ENCODE peak calls at places on chromosomes 7 and 10, in four cellular contexts. M is hepatocyte, S is Caco-2, Q is neural progenitor cell. B is an unnamed sample.

GRCh38 chr7:96017877-96018276 is 245.5 kb downstream of the DYNC1I1 start:
- DNase-seq in M (peak; percentile 10), S (no peak), Q (no peak), B (no peak)

GRCh38 chr10:113576853-113577252 is 24.0 kb downstream of the HABP2 start:
- DNase-seq in M (peak; percentile 46), S (peak; percentile 55), Q (peak; percentile 67), B (peak; percentile 61)

GRCh38 chr7:87926581-87927461 is 7.2 kb upstream of the ADAM22 start:
- DNase-seq in M (peak; percentile 71), S (peak; percentile 47), Q (peak; percentile 43), B (peak; percentile 21)

GRCh38 chr7:133029463-133029862 is 52.4 kb downstream of the CHCHD3 start:
- DNase-seq in M (no peak), S (no peak), Q (no peak), B (no peak)

GRCh38 chr10:127990846-127991542 is 84.1 kb downstream of the PTPRE start:
- DNase-seq in M (peak; percentile 45), S (no peak), Q (no peak), B (no peak)

GRCh38 chr10:30835146-30835545 is 196.5 kb downstream of the ZNF438 start:
- DNase-seq in M (no peak), S (no peak), Q (no peak), B (no peak)

GRCh38 chr10:48604408-48605263 is at the start of gene ARHGAP22:
- DNase-seq in M (peak; percentile 32), S (peak; percentile 52), Q (peak; percentile 62), B (peak; percentile 95)

GRCh38 chr10:113240736-113241135 is 290.7 kb downstream of the TCF7L2 start:
- DNase-seq in M (no peak), S (no peak), Q (no peak), B (no peak)

GRCh38 chr10:110414563-110415309 is 83.0 kb upstream of the DUSP5 start:
- DNase-seq in M (no peak), S (no peak), Q (no peak), B (no peak)

GRCh38 chr7:90645784-90646183 is 49.7 kb downstream of the CDK14 start:
- DNase-seq in M (no peak), S (no peak), Q (peak; percentile 77), B (no peak)

GRCh38 chr7:148060724-148061123 is 529.8 kb upstream of the C7orf33 start:
- DNase-seq in M (no peak), S (no peak), Q (no peak), B (no peak)

GRCh38 chr10:4848341-4849041 is 22.5 kb downstream of the AKR1E2 start:
- DNase-seq in M (no peak), S (no peak), Q (no peak), B (no peak)

GRCh38 chr7:27172388-27172774 is 1.7 kb downstream of the HOXA10 start:
- DNase-seq in M (no peak), S (no peak), Q (no peak), B (no peak)

GRCh38 chr7:2523461-2523905 is 3.9 kb downstream of the LFNG start:
- DNase-seq in M (no peak), S (no peak), Q (peak; percentile 81), B (peak; percentile 95)

GRCh38 chr7:33459340-33459751 is 330.0 kb downstream of the BBS9 start:
- DNase-seq in M (peak; percentile 46), S (peak; percentile 20), Q (peak; percentile 70), B (peak; percentile 30)

GRCh38 chr7:100429637-100430449 is at the start of gene MEPCE:
- DNase-seq in M (peak; percentile 99), S (peak; percentile 97), Q (peak; percentile 98), B (peak; percentile 99)

GRCh38 chr7:139762886-139763285 is 14.9 kb downstream of the HIPK2 start:
- DNase-seq in M (no peak), S (no peak), Q (no peak), B (no peak)

GRCh38 chr7:135204876-135205275 is 6.5 kb downstream of the WDR91 start:
- DNase-seq in M (no peak), S (no peak), Q (no peak), B (no peak)

GRCh38 chr7:90192876-90193765 is 18.4 kb upstream of the STEAP2 start:
- DNase-seq in M (no peak), S (no peak), Q (no peak), B (no peak)

GRCh38 chr7:31122649-31123058 is 70.5 kb downstream of the ADCYAP1R1 start:
- DNase-seq in M (peak; percentile 86), S (peak; percentile 70), Q (peak; percentile 82), B (peak; percentile 53)

GRCh38 chr7:131249003-131249402 is 78.7 kb upstream of the MKLN1 start:
- DNase-seq in M (peak; percentile 72), S (no peak), Q (no peak), B (no peak)

GRCh38 chr10:12556057-12556456 is 206.7 kb downstream of the CAMK1D start:
- DNase-seq in M (no peak), S (no peak), Q (no peak), B (no peak)

GRCh38 chr10:110701618-110701971 is 57.5 kb downstream of the RBM20 start:
- DNase-seq in M (no peak), S (no peak), Q (peak; percentile 82), B (no peak)

GRCh38 chr10:119625570-119626280 is 25.5 kb upstream of the BAG3 start:
- DNase-seq in M (no peak), S (no peak), Q (no peak), B (no peak)

GRCh38 chr10:11908991-11909390 is 85.8 kb downstream of the PROSER2 start:
- DNase-seq in M (no peak), S (no peak), Q (no peak), B (no peak)

DNA sequence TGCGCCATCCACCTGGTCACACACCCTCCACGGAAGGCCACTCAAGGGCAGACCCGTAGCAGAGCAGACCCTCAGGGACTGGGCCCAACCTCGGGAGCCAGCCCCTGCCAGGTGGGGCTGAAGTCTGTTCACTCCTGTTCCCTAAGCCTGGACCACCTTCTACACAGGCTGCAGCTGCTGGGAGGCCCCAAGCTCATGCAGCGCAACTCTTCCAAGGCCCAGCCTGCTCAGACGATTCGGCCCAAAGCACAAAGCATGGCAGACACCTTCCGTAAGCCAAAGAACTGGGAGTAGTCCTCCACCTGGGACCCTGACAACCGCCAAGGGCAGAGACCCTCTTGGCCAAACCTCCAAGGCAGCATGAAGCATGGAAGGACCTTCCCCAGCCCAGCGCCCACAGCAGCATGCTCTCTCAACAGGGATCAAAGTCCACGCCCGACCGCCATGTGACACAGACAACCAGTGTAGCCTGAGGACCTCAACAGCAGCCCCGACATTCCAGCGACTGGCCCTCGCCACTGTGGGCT is 11.5 kb downstream of the SHH start:
- DNase-seq in M (no peak), S (no peak), Q (no peak), B (no peak)
- H3K27me3 ChIP-seq in M (peaks cover 32% of the 10 kb centered on the region), S (no peaks in the 10 kb centered on the region), Q (peaks cover 100% of the 10 kb centered on the region), B (peaks cover 69% of the 10 kb centered on the region)

DNA sequence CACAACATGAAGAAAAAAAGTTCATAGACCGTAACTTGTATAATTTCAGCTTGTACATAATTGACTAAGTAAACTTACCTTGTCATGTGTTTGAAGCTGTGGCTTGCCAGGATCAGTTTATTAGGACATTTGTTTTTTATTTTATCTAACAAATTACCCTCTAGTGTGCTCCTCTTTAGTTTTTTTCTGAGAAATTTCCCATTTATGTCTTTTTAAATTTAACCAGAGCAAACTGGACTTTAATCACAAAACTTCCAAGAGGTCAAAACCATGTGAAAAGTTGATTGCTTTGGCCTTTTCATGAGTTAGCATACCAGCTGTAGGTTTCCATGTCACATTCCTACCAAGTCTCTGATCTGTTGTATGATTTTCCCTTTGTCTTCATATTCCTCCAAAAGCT is 42.5 kb downstream of the ZRANB1 start:
- DNase-seq in M (no peak), S (no peak), Q (no peak), B (no peak)
- H3K36me3 ChIP-seq in M (peaks cover 7% of the 10 kb centered on the region), S (peaks cover 1% of the 10 kb centered on the region), Q (no peaks in the 10 kb centered on the region), B (peaks cover 14% of the 10 kb centered on the region)

DNA sequence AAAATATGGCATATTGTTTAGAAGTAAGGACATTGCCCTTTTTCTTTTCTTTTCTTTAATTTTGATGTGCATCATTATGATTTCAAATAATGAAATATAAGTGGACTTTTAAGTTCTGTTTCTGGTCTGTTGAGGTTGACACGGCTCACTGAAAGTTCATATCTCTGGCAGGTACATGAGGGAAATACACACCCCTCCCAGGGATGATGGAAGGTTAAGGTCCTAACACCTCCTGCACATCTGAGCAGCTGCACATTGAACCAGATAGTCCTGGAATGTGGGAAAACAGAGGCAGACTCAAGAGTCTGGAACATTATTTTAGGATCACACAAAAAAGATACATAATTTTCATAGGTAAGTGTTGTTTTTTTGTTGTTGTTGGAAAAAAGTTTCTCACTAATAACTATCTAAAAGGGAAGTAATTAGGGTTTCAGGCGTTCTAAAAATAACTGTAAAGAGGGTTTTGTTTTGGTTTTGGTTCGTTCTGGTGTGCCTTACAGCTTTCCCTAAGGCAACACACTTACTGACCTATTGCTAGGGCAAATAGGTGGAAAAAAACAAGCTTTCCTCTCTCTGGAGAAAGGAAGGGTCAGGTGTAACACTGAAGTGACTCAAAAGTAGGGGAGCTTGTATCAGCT is 201.2 kb upstream of the PRKCQ start:
- DNase-seq in M (no peak), S (no peak), Q (no peak), B (no peak)
- H3K4me3 ChIP-seq in M (no peak overlapping the region), S (no peak overlapping the region), Q (no peak overlapping the region), B (no peak overlapping the region)

GRCh38 chr10:71203716-71204115 is 8.7 kb upstream of the UNC5B start:
- DNase-seq in M (no peak), S (no peak), Q (no peak), B (no peak)
- H3K27me3 ChIP-seq in M (peaks cover 6% of the 10 kb centered on the region), S (no peaks in the 10 kb centered on the region), Q (no peaks in the 10 kb centered on the region), B (no peaks in the 10 kb centered on the region)

DNA sequence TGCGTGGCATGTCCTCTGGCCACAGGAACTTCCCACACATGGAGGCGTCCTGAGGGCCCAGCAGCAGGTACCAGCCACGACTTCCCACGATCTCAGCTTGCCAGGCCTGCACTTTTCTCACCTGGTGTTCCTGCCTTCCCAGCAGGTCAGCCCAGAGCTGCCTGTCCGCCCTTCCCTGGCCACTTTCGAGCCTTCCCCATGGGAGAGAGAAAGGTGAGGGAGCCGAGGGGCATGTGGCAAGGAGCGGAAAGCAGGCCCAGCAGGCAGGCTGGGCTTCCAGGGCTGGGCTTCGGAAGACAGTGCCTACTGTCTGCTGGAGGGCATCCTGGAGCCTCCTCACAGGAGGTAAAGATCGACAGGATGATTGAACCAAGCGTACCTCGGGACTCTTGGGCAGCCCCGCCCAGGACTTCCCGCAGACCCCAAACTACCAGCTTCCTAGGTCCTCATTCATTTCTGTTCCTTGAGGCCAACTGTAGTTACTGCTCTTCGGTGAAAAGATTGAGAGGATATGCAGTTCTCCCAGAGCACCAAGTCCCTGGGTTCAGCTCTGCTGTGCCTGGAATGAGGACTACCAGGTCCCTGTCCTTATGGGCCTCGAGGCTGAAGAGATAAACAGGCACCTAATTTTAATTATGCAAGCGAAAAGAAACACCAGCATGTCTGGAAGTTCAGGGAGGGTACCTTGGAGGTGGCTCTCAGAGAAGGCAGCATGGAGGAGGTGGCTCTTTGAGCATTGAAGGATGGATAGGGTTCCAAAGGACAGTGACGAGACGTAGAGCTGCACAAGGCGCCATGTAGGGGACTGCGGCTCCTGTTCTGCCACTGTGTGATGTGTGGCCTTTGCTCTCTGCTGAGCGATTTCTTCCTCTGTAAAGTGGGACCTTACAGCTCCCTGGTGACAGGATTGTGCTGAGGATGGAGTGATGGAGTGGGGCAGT is 87.8 kb downstream of the ZMIZ1 start:
- DNase-seq in M (no peak), S (peak; percentile 24), Q (no peak), B (no peak)
- H3K36me3 ChIP-seq in M (no peaks in the 10 kb centered on the region), S (peaks cover 6% of the 10 kb centered on the region), Q (no peaks in the 10 kb centered on the region), B (no peaks in the 10 kb centered on the region)

DNA sequence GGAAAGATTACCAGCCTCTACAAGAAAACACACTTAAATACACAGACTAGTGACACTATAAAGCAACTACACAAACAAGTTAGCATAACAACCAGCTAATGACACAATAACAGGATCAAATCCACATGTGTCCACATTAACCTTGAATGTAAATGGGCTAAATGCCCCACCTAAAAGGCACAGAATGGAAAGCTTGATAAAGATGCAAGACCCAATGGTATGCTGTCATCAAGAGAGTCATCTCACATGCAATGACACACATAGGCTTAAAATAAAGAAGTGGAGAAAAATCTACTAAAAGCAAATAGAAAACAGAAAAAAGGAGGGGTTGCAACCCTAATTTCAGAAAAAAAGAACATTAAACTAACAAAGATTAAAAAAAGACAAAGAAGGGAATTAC is 14.0 kb upstream of the GIMAP4 start:
- DNase-seq in M (no peak), S (no peak), Q (no peak), B (no peak)
- H3K4me3 ChIP-seq in M (no peak overlapping the region), S (no peak overlapping the region), Q (no peak overlapping the region), B (no peak overlapping the region)

B was measured in H7.